ENCODE peak calls at places on chromosome 9, in four cellular contexts. One of them, this sample, is unnamed.

GRCh38 chr9:123972618-123973017 is 39.0 kb upstream of the LHX2 start:
- DNase-seq in dorsolateral prefrontal cortex: no peak
- DNase-seq in Peyer's patch: no peak
- DNase-seq in choroid plexus epithelial cell: no peak
- DNase-seq in this sample: no peak

GRCh38 chr9:99126312-99126711 is 21.4 kb downstream of the TGFBR1 start:
- DNase-seq in dorsolateral prefrontal cortex: no peak
- DNase-seq in Peyer's patch: no peak
- DNase-seq in choroid plexus epithelial cell: no peak
- DNase-seq in this sample: no peak

GRCh38 chr9:37146372-37146771 is 26.0 kb downstream of the ZCCHC7 start:
- DNase-seq in dorsolateral prefrontal cortex: no peak
- DNase-seq in Peyer's patch: no peak
- DNase-seq in choroid plexus epithelial cell: peak
- DNase-seq in this sample: no peak

GRCh38 chr9:27470291-27470805 is 53.7 kb upstream of the IFNK start:
- DNase-seq in dorsolateral prefrontal cortex: no peak
- DNase-seq in Peyer's patch: no peak
- DNase-seq in choroid plexus epithelial cell: no peak
- DNase-seq in this sample: peak

GRCh38 chr9:133163559-133164208 is at the start of gene GBGT1:
- DNase-seq in dorsolateral prefrontal cortex: no peak
- DNase-seq in Peyer's patch: peak
- DNase-seq in choroid plexus epithelial cell: peak
- DNase-seq in this sample: peak

GRCh38 chr9:126169736-126170135 is 156.9 kb upstream of the MVB12B start:
- DNase-seq in dorsolateral prefrontal cortex: no peak
- DNase-seq in Peyer's patch: no peak
- DNase-seq in choroid plexus epithelial cell: no peak
- DNase-seq in this sample: no peak

GRCh38 chr9:127076860-127077657 is 45.4 kb downstream of the ANGPTL2 start:
- DNase-seq in dorsolateral prefrontal cortex: no peak
- DNase-seq in Peyer's patch: no peak
- DNase-seq in choroid plexus epithelial cell: no peak
- DNase-seq in this sample: no peak

GRCh38 chr9:37300620-37301368 is 121.7 kb upstream of the GRHPR start:
- DNase-seq in dorsolateral prefrontal cortex: no peak
- DNase-seq in Peyer's patch: no peak
- DNase-seq in choroid plexus epithelial cell: peak
- DNase-seq in this sample: no peak

GRCh38 chr9:92763721-92764380 is 782 bp downstream of the BICD2 start:
- DNase-seq in dorsolateral prefrontal cortex: peak
- DNase-seq in Peyer's patch: peak
- DNase-seq in choroid plexus epithelial cell: no peak
- DNase-seq in this sample: peak

GRCh38 chr9:22060831-22061383 is 51.8 kb upstream of the CDKN2B start:
- DNase-seq in dorsolateral prefrontal cortex: no peak
- DNase-seq in Peyer's patch: no peak
- DNase-seq in choroid plexus epithelial cell: no peak
- DNase-seq in this sample: no peak

GRCh38 chr9:77424993-77425392 is 223.1 kb downstream of the GNA14 start:
- DNase-seq in dorsolateral prefrontal cortex: no peak
- DNase-seq in Peyer's patch: no peak
- DNase-seq in choroid plexus epithelial cell: peak
- DNase-seq in this sample: no peak

GRCh38 chr9:106588601-106589000 is 274.4 kb upstream of the ZNF462 start:
- DNase-seq in dorsolateral prefrontal cortex: no peak
- DNase-seq in Peyer's patch: no peak
- DNase-seq in choroid plexus epithelial cell: no peak
- DNase-seq in this sample: no peak

DNA sequence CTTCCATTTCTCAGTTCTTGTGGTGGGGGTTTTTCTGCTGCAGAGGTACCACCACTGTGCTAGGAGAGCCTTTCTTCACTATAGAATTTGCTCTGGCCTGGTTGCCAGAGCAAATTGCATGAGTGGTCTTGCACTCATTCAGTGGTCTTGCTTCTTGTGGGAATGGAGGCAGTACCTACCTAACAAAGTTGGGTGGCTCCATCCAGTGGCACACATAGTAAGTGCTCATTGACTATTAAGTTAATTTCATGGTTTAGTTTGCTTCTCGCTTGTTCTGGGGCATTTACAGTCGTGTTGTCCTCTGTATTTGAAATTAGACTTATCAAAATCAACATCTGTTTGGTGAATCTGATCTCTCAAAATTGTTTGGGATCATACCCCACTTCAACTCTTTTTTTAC is 23.0 kb downstream of the SLC28A3 start:
- DNase-seq in dorsolateral prefrontal cortex: no peak
- DNase-seq in Peyer's patch: no peak
- DNase-seq in choroid plexus epithelial cell: no peak
- DNase-seq in this sample: no peak
- TF ChIP-seq CTCF in dorsolateral prefrontal cortex: no peak
- TF ChIP-seq CTCF in Peyer's patch: no peak
- TF ChIP-seq CTCF in choroid plexus epithelial cell: peak
- TF ChIP-seq CTCF in this sample: peak

DNA sequence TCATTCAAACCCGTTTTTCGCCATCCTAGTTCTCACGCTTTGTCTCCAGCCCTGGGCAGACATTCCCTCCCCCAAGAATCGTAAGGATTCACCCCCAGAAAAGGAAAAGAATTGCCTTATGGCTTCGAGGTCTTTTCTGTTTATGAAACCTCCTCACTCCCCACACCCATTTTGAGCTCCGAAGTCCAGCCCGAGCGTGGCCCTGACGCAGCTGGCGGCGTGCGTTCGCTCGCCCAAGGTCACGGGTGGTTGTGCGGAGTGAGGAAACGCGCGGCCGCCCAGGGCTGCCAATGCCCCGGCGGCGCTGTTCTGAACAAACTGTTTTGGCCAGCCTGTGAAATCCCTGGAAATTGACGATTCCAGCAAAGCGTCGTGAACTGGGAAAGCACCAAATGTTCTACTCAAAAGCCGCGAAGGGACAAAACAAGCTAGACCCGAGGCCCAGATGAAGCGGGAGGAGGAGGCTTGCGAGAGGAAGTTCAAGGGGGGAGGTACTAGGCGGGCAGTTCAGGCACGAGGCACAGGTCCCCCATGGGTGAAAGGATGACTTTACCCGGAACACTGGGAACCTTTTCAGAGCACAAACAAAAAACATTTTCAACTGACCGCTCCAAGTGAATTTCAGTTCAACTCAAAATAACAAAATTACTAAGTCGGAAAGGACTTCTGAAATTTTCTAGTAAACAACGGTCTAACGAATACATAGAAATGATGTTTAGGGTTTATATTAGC is 683 bp upstream of the ZFAND5 start:
- DNase-seq in dorsolateral prefrontal cortex: peak
- DNase-seq in Peyer's patch: peak
- DNase-seq in choroid plexus epithelial cell: peak
- DNase-seq in this sample: peak
- TF ChIP-seq CTCF in dorsolateral prefrontal cortex: peak
- TF ChIP-seq CTCF in Peyer's patch: no peak
- TF ChIP-seq CTCF in choroid plexus epithelial cell: peak
- TF ChIP-seq CTCF in this sample: no peak

DNA sequence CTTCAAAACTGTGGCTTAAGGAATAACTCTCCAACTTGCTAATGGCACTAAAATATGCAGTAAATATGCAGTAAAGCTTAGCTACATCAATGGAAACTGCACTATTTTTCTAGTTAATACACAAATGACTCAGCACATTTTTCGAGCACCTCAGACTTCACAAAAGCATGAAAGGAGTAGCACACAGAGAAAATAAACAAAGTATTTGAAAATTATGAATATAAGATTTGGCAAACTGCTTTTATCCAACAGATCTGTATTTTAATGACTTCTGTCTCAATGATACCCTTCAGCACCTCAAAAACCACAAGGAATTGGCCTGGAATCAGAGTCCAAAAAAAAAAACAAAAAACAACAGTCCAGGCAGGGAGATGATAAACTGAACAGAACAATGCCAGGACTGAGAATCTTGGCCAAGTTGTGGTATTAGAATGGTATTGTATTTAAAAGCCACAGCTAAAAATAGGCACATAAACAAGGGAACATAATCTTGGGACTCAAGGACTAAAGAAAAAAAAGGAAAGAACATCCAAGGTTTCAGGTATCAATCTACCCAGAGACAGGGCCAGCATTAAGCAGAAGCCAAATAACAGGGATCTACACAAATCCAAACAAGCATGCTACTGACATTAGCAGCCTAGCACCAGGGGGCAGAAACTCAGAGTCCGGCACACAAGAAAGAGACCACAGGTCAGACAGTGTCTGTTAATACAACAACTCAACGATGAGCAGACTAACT is 21.4 kb downstream of the TMEM245 start:
- DNase-seq in dorsolateral prefrontal cortex: no peak
- DNase-seq in Peyer's patch: no peak
- DNase-seq in choroid plexus epithelial cell: peak
- DNase-seq in this sample: no peak
- TF ChIP-seq CTCF in dorsolateral prefrontal cortex: peak
- TF ChIP-seq CTCF in Peyer's patch: no peak
- TF ChIP-seq CTCF in choroid plexus epithelial cell: peak
- TF ChIP-seq CTCF in this sample: peak

GRCh38 chr9:35757527-35758275 is 3.6 kb upstream of the MSMP start:
- DNase-seq in dorsolateral prefrontal cortex: no peak
- DNase-seq in Peyer's patch: peak
- DNase-seq in choroid plexus epithelial cell: no peak
- DNase-seq in this sample: no peak

GRCh38 chr9:35755071-35755470 is 995 bp upstream of the MSMP start:
- DNase-seq in dorsolateral prefrontal cortex: no peak
- DNase-seq in Peyer's patch: no peak
- DNase-seq in choroid plexus epithelial cell: no peak
- DNase-seq in this sample: no peak

GRCh38 chr9:35756275-35756742 is 2.2 kb upstream of the MSMP start:
- DNase-seq in dorsolateral prefrontal cortex: no peak
- DNase-seq in Peyer's patch: peak
- DNase-seq in choroid plexus epithelial cell: no peak
- DNase-seq in this sample: peak

GRCh38 chr9:35758475-35759050 is 4.5 kb upstream of the MSMP start:
- DNase-seq in dorsolateral prefrontal cortex: no peak
- DNase-seq in Peyer's patch: no peak
- DNase-seq in choroid plexus epithelial cell: peak
- DNase-seq in this sample: no peak

DNA sequence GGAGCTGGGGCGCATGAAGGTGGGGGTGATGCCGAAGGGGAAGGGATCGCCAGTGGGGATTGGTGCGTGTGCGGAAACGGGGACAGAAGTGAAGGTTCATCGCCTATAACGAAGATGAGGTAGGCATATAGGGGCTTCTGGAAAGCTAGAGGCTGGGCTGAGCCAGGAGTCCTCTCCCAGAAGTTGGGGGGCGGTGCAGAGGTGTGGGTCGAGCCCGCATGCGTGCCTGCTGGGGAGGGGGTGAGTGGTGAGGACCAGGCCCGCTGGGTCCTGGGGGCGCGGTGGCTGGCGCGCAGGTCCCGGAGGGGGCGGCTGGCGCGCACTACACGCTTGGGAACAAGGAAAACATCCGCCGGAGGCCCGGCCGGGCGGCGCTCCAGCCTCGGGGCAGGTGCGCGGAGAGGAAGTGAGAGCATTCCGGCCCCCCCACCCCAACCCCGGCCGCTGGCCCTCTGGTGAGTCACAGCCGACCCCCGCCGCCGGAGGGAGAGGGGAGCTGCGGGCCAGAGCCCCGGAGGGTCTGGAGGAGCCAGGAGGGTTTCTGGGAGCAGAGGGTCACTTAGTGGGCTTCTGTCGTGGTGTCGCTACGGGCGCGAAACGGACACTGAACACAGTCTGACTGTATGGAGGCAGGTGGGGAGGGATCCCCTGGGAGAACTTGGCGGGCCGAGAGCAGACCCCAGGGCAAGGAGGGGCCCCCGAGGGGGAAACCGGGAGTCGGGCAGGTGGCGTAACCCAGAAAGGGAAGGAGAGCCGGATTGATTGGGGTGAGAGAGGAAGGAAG is 2.9 kb upstream of the MSMP start:
- DNase-seq in dorsolateral prefrontal cortex: peak
- DNase-seq in Peyer's patch: peak
- DNase-seq in choroid plexus epithelial cell: no peak
- DNase-seq in this sample: peak
- TF ChIP-seq CTCF in dorsolateral prefrontal cortex: peak
- TF ChIP-seq CTCF in Peyer's patch: no peak
- TF ChIP-seq CTCF in choroid plexus epithelial cell: no peak
- TF ChIP-seq CTCF in this sample: peak

GRCh38 chr9:4389003-4389402 is 89.1 kb upstream of the GLIS3 start:
- DNase-seq in dorsolateral prefrontal cortex: no peak
- DNase-seq in Peyer's patch: no peak
- DNase-seq in choroid plexus epithelial cell: no peak
- DNase-seq in this sample: no peak

GRCh38 chr9:4382722-4383317 is 83.0 kb upstream of the GLIS3 start:
- DNase-seq in dorsolateral prefrontal cortex: no peak
- DNase-seq in Peyer's patch: no peak
- DNase-seq in choroid plexus epithelial cell: peak
- DNase-seq in this sample: peak

GRCh38 chr9:4389755-4390154 is 89.9 kb upstream of the GLIS3 start:
- DNase-seq in dorsolateral prefrontal cortex: no peak
- DNase-seq in Peyer's patch: no peak
- DNase-seq in choroid plexus epithelial cell: peak
- DNase-seq in this sample: no peak

GRCh38 chr9:4384750-4385149 is 84.9 kb upstream of the GLIS3 start:
- DNase-seq in dorsolateral prefrontal cortex: no peak
- DNase-seq in Peyer's patch: no peak
- DNase-seq in choroid plexus epithelial cell: no peak
- DNase-seq in this sample: no peak

GRCh38 chr9:4386819-4387218 is 87.0 kb upstream of the GLIS3 start:
- DNase-seq in dorsolateral prefrontal cortex: no peak
- DNase-seq in Peyer's patch: no peak
- DNase-seq in choroid plexus epithelial cell: no peak
- DNase-seq in this sample: no peak
- TF ChIP-seq CTCF in dorsolateral prefrontal cortex: no peak
- TF ChIP-seq CTCF in Peyer's patch: no peak
- TF ChIP-seq CTCF in choroid plexus epithelial cell: peak
- TF ChIP-seq CTCF in this sample: no peak

GRCh38 chr9:15707000-15707399 is 154.2 kb downstream of the CCDC171 start:
- DNase-seq in dorsolateral prefrontal cortex: no peak
- DNase-seq in Peyer's patch: no peak
- DNase-seq in choroid plexus epithelial cell: no peak
- DNase-seq in this sample: no peak
- TF ChIP-seq CTCF in dorsolateral prefrontal cortex: no peak
- TF ChIP-seq CTCF in Peyer's patch: no peak
- TF ChIP-seq CTCF in choroid plexus epithelial cell: no peak
- TF ChIP-seq CTCF in this sample: no peak